ENCODE peak calls at places on chromosomes 4 and X, in four cellular contexts. I, V, A and X are unnamed samples.

GRCh38 chrX:9339603-9340569 is 125.0 kb upstream of the TBL1X start:
- DNase-seq in I (peak; percentile 49), V (no peak), A (no peak), X (no peak)

GRCh38 chr4:38703625-38704024 is 39.6 kb downstream of the KLF3 start:
- DNase-seq in I (no peak), V (no peak), A (no peak), X (no peak)

GRCh38 chrX:32530802-32531403 is 680.4 kb downstream of the DMD start:
- DNase-seq in I (peak; percentile 67), V (peak; percentile 41), A (peak; percentile 17), X (peak; percentile 24)

GRCh38 chrX:40072246-40072645 is 25.5 kb downstream of the BCOR start:
- DNase-seq in I (no peak), V (no peak), A (no peak), X (no peak)

GRCh38 chr4:85280963-85281362 is 194.0 kb upstream of the ARHGAP24 start:
- DNase-seq in I (no peak), V (no peak), A (no peak), X (no peak)

GRCh38 chr4:107801766-107802211 is 22.9 kb upstream of the SGMS2 start:
- DNase-seq in I (peak; percentile 45), V (no peak), A (no peak), X (peak; percentile 24)

GRCh38 chr4:22099896-22100295 is 151.3 kb upstream of the KCNIP4 start:
- DNase-seq in I (no peak), V (peak; percentile 51), A (no peak), X (no peak)

GRCh38 chr4:149322203-149322602 is 493.4 kb downstream of the IQCM start:
- DNase-seq in I (peak; percentile 7), V (no peak), A (no peak), X (no peak)

GRCh38 chr4:98642991-98643426 is 15.4 kb downstream of the TSPAN5 start:
- DNase-seq in I (no peak), V (peak; percentile 78), A (no peak), X (no peak)

GRCh38 chrX:41275661-41276609 is 58.0 kb upstream of the DDX3X start:
- DNase-seq in I (peak; percentile 54), V (peak; percentile 32), A (peak; percentile 20), X (no peak)

GRCh38 chr4:138859249-138859648 is 156.3 kb upstream of the NOCT start:
- DNase-seq in I (no peak), V (no peak), A (no peak), X (no peak)

GRCh38 chr4:144489831-144490230 is 156.1 kb upstream of the HHIP start:
- DNase-seq in I (no peak), V (no peak), A (no peak), X (no peak)

GRCh38 chr4:22216278-22216677 is 267.7 kb upstream of the KCNIP4 start:
- DNase-seq in I (no peak), V (no peak), A (no peak), X (no peak)

GRCh38 chrX:1393871-1394615 is 2.1 kb upstream of the SLC25A6 start:
- DNase-seq in I (no peak), V (no peak), A (no peak), X (no peak)

GRCh38 chrX:20061869-20062254 is 54.8 kb downstream of the MAP7D2 start:
- DNase-seq in I (no peak), V (peak; percentile 8), A (no peak), X (peak; percentile 49)

GRCh38 chr4:11720292-11720691 is 291.6 kb upstream of the HS3ST1 start:
- DNase-seq in I (no peak), V (peak; percentile 28), A (no peak), X (no peak)

GRCh38 chrX:103220511-103221406 is 5.9 kb downstream of the BEX4 start:
- DNase-seq in I (no peak), V (no peak), A (no peak), X (no peak)

GRCh38 chrX:86078650-86079049 is 31.3 kb upstream of the CHM start:
- DNase-seq in I (no peak), V (no peak), A (no peak), X (no peak)

GRCh38 chr4:122360754-122361153 is 18.1 kb upstream of the ADAD1 start:
- DNase-seq in I (no peak), V (no peak), A (no peak), X (peak; percentile 5)

GRCh38 chr4:175424111-175424510 is 388.0 kb downstream of the GPM6A start:
- DNase-seq in I (no peak), V (no peak), A (no peak), X (no peak)

GRCh38 chrX:23736030-23736429 is 7.0 kb downstream of the ACOT9 start:
- DNase-seq in I (no peak), V (no peak), A (no peak), X (no peak)

GRCh38 chrX:23737413-23737812 is 5.7 kb downstream of the ACOT9 start:
- DNase-seq in I (no peak), V (no peak), A (no peak), X (no peak)

GRCh38 chrX:23727206-23727605 is 15.9 kb downstream of the ACOT9 start:
- DNase-seq in I (no peak), V (no peak), A (no peak), X (no peak)

GRCh38 chrX:23729214-23729613 is 13.9 kb downstream of the ACOT9 start:
- DNase-seq in I (no peak), V (no peak), A (no peak), X (no peak)

DNA sequence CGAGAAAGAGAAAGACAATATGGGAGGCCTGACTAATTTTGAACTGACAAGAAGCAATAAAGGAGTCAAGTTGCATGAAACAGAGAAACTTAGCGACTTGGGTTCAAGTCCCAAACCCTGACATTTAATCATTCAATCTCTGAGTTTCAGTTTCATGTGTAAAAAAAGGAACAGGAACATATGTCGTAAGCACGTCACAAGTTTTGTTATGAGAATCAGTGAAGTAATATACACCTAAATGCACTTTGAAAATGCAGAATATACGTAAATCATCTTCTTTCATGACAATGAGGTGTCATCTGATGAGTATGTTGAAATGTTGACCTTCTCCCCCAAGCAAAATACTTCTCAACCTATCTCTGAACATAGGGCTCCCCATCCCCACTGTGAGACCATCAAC is 10.4 kb downstream of the ACOT9 start:
- DNase-seq in I (no peak), V (no peak), A (no peak), X (no peak)
- H3K4me3 ChIP-seq in I (no peak overlapping the region), V (no peak overlapping the region), A (no peak overlapping the region), X (no peak overlapping the region)

GRCh38 chrX:133810925-133811324 is 174.5 kb downstream of the GPC3 start:
- DNase-seq in I (no peak), V (no peak), A (no peak), X (no peak)
- H3K4me3 ChIP-seq in I (no peak overlapping the region), V (no peak overlapping the region), A (no peak overlapping the region), X (no peak overlapping the region)

GRCh38 chr4:128579454-128579853 is 230.0 kb upstream of the JADE1 start:
- DNase-seq in I (no peak), V (no peak), A (no peak), X (no peak)
- H3K4me3 ChIP-seq in I (no peak overlapping the region), V (no peak overlapping the region), A (no peak overlapping the region), X (no peak overlapping the region)

GRCh38 chrX:72262077-72262476 is 15.0 kb downstream of the RPS4X start:
- DNase-seq in I (no peak), V (no peak), A (no peak), X (no peak)
- H3K4me3 ChIP-seq in I (no peak overlapping the region), V (no peak overlapping the region), A (no peak overlapping the region), X (no peak overlapping the region)

GRCh38 chr4:4358093-4358840 is 28.6 kb upstream of the NSG1 start:
- DNase-seq in I (peak; percentile 73), V (no peak), A (no peak), X (no peak)
- H3K4me3 ChIP-seq in I (no peak overlapping the region), V (no peak overlapping the region), A (no peak overlapping the region), X (no peak overlapping the region)

DNA sequence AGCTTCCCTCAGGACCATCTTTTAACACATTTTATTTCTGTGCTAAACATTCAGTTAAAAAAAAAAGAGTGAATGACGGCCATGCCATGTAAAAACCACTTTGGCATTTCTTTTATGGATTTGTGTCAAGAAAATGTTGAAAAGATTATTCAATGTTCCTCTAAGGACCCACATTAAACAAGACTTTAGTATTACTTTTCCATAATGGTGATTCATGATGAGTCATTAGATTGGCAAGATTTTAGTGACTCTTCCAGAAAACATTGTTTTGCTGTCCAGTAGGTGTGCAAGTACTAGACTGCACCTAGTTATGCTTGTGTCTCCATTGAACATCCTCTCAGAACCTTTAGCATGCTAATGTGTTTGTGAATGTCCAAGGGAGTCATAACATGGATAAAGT is 748.6 kb downstream of the STPG2 start:
- DNase-seq in I (no peak), V (no peak), A (no peak), X (peak; percentile 45)
- H3K4me3 ChIP-seq in I (no peak overlapping the region), V (no peak overlapping the region), A (no peak overlapping the region), X (no peak overlapping the region)

GRCh38 chrX:46967547-46967946 is 55.3 kb downstream of the JADE3 start:
- DNase-seq in I (no peak), V (no peak), A (no peak), X (no peak)
- H3K4me3 ChIP-seq in I (no peak overlapping the region), V (no peak overlapping the region), A (no peak overlapping the region), X (no peak overlapping the region)

GRCh38 chrX:114050075-114050796 is 533.6 kb upstream of the HTR2C start:
- DNase-seq in I (no peak), V (no peak), A (no peak), X (no peak)

GRCh38 chrX:114046695-114047279 is 537.1 kb upstream of the HTR2C start:
- DNase-seq in I (no peak), V (no peak), A (no peak), X (no peak)

GRCh38 chrX:114051667-114052315 is 532.1 kb upstream of the HTR2C start:
- DNase-seq in I (no peak), V (no peak), A (no peak), X (no peak)

GRCh38 chrX:114049063-114049462 is 534.8 kb upstream of the HTR2C start:
- DNase-seq in I (no peak), V (no peak), A (no peak), X (no peak)

GRCh38 chrX:114047558-114047957 is 536.3 kb upstream of the HTR2C start:
- DNase-seq in I (no peak), V (no peak), A (no peak), X (no peak)
- H3K4me3 ChIP-seq in I (no peak overlapping the region), V (no peak overlapping the region), A (no peak overlapping the region), X (no peak overlapping the region)

GRCh38 chr4:118751634-118752293 is 66.6 kb downstream of the METTL14 start:
- DNase-seq in I (no peak), V (peak; percentile 68), A (no peak), X (peak; percentile 75)
- H3K4me3 ChIP-seq in I (no peak overlapping the region), V (no peak overlapping the region), A (no peak overlapping the region), X (no peak overlapping the region)

GRCh38 chr4:127622621-127622922 is 10.2 kb upstream of the INTU start:
- DNase-seq in I (peak; percentile 46), V (no peak), A (no peak), X (no peak)
- H3K4me3 ChIP-seq in I (peak overlapping the region; percentile 76), V (peak overlapping the region; percentile 73), A (peak overlapping the region; percentile 84), X (peak overlapping the region; percentile 59)